ENCODE peak calls at places on chromosomes 11 and 22, in nine cellular contexts. One of them, this sample, is unnamed. For H3K4me1, the result is how much of the 10 kb centered on the place peaks cover.

GRCh38 chr11:130636672-130637463 is 188.4 kb downstream of the ADAMTS15 start:
- DNase-seq in ovary: no peak
- DNase-seq in mammary epithelial cell: peak
- DNase-seq in body of pancreas: no peak
- DNase-seq in mesendoderm: peak
- DNase-seq in suprapubic skin: no peak
- DNase-seq in Caco-2: no peak
- DNase-seq in right lobe of liver: no peak
- DNase-seq in PC-3: peak
- DNase-seq in this sample: no peak

GRCh38 chr11:76265771-76266241 is 59.5 kb upstream of the WNT11 start:
- DNase-seq in ovary: no peak
- DNase-seq in mammary epithelial cell: no peak
- DNase-seq in body of pancreas: peak
- DNase-seq in mesendoderm: no peak
- DNase-seq in suprapubic skin: no peak
- DNase-seq in Caco-2: no peak
- DNase-seq in right lobe of liver: no peak
- DNase-seq in PC-3: no peak
- DNase-seq in this sample: no peak

GRCh38 chr11:27370374-27370773 is 7.4 kb upstream of the CCDC34 start:
- DNase-seq in ovary: no peak
- DNase-seq in mammary epithelial cell: no peak
- DNase-seq in body of pancreas: no peak
- DNase-seq in mesendoderm: peak
- DNase-seq in suprapubic skin: no peak
- DNase-seq in Caco-2: no peak
- DNase-seq in right lobe of liver: no peak
- DNase-seq in PC-3: no peak
- DNase-seq in this sample: no peak

GRCh38 chr11:72848846-72849466 is 34.7 kb downstream of the ATG16L2 start:
- DNase-seq in ovary: peak
- DNase-seq in mammary epithelial cell: peak
- DNase-seq in body of pancreas: peak
- DNase-seq in mesendoderm: peak
- DNase-seq in suprapubic skin: no peak
- DNase-seq in Caco-2: peak
- DNase-seq in right lobe of liver: no peak
- DNase-seq in PC-3: peak
- DNase-seq in this sample: no peak

GRCh38 chr11:94638278-94638901 is 71.2 kb downstream of the PIWIL4 start:
- DNase-seq in ovary: no peak
- DNase-seq in mammary epithelial cell: no peak
- DNase-seq in body of pancreas: no peak
- DNase-seq in mesendoderm: peak
- DNase-seq in suprapubic skin: no peak
- DNase-seq in Caco-2: peak
- DNase-seq in right lobe of liver: no peak
- DNase-seq in PC-3: no peak
- DNase-seq in this sample: no peak

GRCh38 chr11:61895718-61896059 is 4.3 kb upstream of the FADS3 start:
- DNase-seq in ovary: no peak
- DNase-seq in mammary epithelial cell: no peak
- DNase-seq in body of pancreas: no peak
- DNase-seq in mesendoderm: no peak
- DNase-seq in suprapubic skin: no peak
- DNase-seq in Caco-2: no peak
- DNase-seq in right lobe of liver: no peak
- DNase-seq in PC-3: no peak
- DNase-seq in this sample: no peak

GRCh38 chr22:45586651-45587405 is 84.1 kb downstream of the FBLN1 start:
- DNase-seq in ovary: no peak
- DNase-seq in mammary epithelial cell: no peak
- DNase-seq in body of pancreas: no peak
- DNase-seq in mesendoderm: no peak
- DNase-seq in suprapubic skin: no peak
- DNase-seq in Caco-2: no peak
- DNase-seq in right lobe of liver: no peak
- DNase-seq in PC-3: no peak
- DNase-seq in this sample: no peak

GRCh38 chr22:49372530-49373288 is 455.0 kb downstream of the BRD1 start:
- DNase-seq in ovary: no peak
- DNase-seq in mammary epithelial cell: no peak
- DNase-seq in body of pancreas: no peak
- DNase-seq in mesendoderm: peak
- DNase-seq in suprapubic skin: peak
- DNase-seq in Caco-2: no peak
- DNase-seq in right lobe of liver: no peak
- DNase-seq in PC-3: peak
- DNase-seq in this sample: peak

GRCh38 chr11:59918987-59919589 is 19.1 kb upstream of the OOSP1 start:
- DNase-seq in ovary: no peak
- DNase-seq in mammary epithelial cell: peak
- DNase-seq in body of pancreas: peak
- DNase-seq in mesendoderm: peak
- DNase-seq in suprapubic skin: no peak
- DNase-seq in Caco-2: peak
- DNase-seq in right lobe of liver: no peak
- DNase-seq in PC-3: peak
- DNase-seq in this sample: no peak

GRCh38 chr11:64327993-64328392 is 10.1 kb downstream of the PRDX5 start:
- DNase-seq in ovary: no peak
- DNase-seq in mammary epithelial cell: no peak
- DNase-seq in body of pancreas: no peak
- DNase-seq in mesendoderm: no peak
- DNase-seq in suprapubic skin: no peak
- DNase-seq in Caco-2: no peak
- DNase-seq in right lobe of liver: no peak
- DNase-seq in PC-3: no peak
- DNase-seq in this sample: no peak

GRCh38 chr11:10503777-10504176 is 37.2 kb downstream of the RNF141 start:
- DNase-seq in ovary: no peak
- DNase-seq in mammary epithelial cell: no peak
- DNase-seq in body of pancreas: no peak
- DNase-seq in mesendoderm: no peak
- DNase-seq in suprapubic skin: no peak
- DNase-seq in Caco-2: no peak
- DNase-seq in right lobe of liver: no peak
- DNase-seq in PC-3: no peak
- DNase-seq in this sample: peak

GRCh38 chr22:42229455-42230149 is 40.9 kb downstream of the TCF20 start:
- DNase-seq in ovary: peak
- DNase-seq in mammary epithelial cell: peak
- DNase-seq in body of pancreas: peak
- DNase-seq in mesendoderm: no peak
- DNase-seq in suprapubic skin: no peak
- DNase-seq in Caco-2: no peak
- DNase-seq in right lobe of liver: no peak
- DNase-seq in PC-3: no peak
- DNase-seq in this sample: peak

GRCh38 chr11:79438631-79439429 is 2.0 kb downstream of the TENM4 start:
- DNase-seq in ovary: peak
- DNase-seq in mammary epithelial cell: peak
- DNase-seq in body of pancreas: peak
- DNase-seq in mesendoderm: peak
- DNase-seq in suprapubic skin: peak
- DNase-seq in Caco-2: no peak
- DNase-seq in right lobe of liver: no peak
- DNase-seq in PC-3: no peak
- DNase-seq in this sample: no peak

GRCh38 chr11:30258679-30259078 is 27.9 kb downstream of the FSHB start:
- DNase-seq in ovary: no peak
- DNase-seq in mammary epithelial cell: no peak
- DNase-seq in body of pancreas: no peak
- DNase-seq in mesendoderm: no peak
- DNase-seq in suprapubic skin: no peak
- DNase-seq in Caco-2: no peak
- DNase-seq in right lobe of liver: no peak
- DNase-seq in PC-3: no peak
- DNase-seq in this sample: no peak

GRCh38 chr22:37731804-37732471 is 35.1 kb downstream of the TRIOBP start:
- DNase-seq in ovary: no peak
- DNase-seq in mammary epithelial cell: no peak
- DNase-seq in body of pancreas: no peak
- DNase-seq in mesendoderm: peak
- DNase-seq in suprapubic skin: no peak
- DNase-seq in Caco-2: peak
- DNase-seq in right lobe of liver: no peak
- DNase-seq in PC-3: no peak
- DNase-seq in this sample: no peak

GRCh38 chr11:115695677-115696451 is 191.6 kb upstream of the CADM1 start:
- DNase-seq in ovary: no peak
- DNase-seq in mammary epithelial cell: no peak
- DNase-seq in body of pancreas: no peak
- DNase-seq in mesendoderm: no peak
- DNase-seq in suprapubic skin: no peak
- DNase-seq in Caco-2: no peak
- DNase-seq in right lobe of liver: no peak
- DNase-seq in PC-3: no peak
- DNase-seq in this sample: no peak

GRCh38 chr11:28072321-28072720 is 35.6 kb downstream of the KIF18A start:
- DNase-seq in ovary: no peak
- DNase-seq in mammary epithelial cell: no peak
- DNase-seq in body of pancreas: no peak
- DNase-seq in mesendoderm: no peak
- DNase-seq in suprapubic skin: no peak
- DNase-seq in Caco-2: no peak
- DNase-seq in right lobe of liver: no peak
- DNase-seq in PC-3: no peak
- DNase-seq in this sample: no peak

GRCh38 chr11:78312712-78313111 is 104.9 kb downstream of the GAB2 start:
- DNase-seq in ovary: no peak
- DNase-seq in mammary epithelial cell: no peak
- DNase-seq in body of pancreas: no peak
- DNase-seq in mesendoderm: no peak
- DNase-seq in suprapubic skin: no peak
- DNase-seq in Caco-2: no peak
- DNase-seq in right lobe of liver: no peak
- DNase-seq in PC-3: no peak
- DNase-seq in this sample: no peak
- H3K4me1 ChIP-seq in ovary: under half
- H3K4me1 ChIP-seq in mammary epithelial cell: under half
- H3K4me1 ChIP-seq in body of pancreas: under half
- H3K4me1 ChIP-seq in mesendoderm: under half
- H3K4me1 ChIP-seq in suprapubic skin: under half
- H3K4me1 ChIP-seq in Caco-2: under half
- H3K4me1 ChIP-seq in right lobe of liver: under half
- H3K4me1 ChIP-seq in PC-3: under half
- H3K4me1 ChIP-seq in this sample: under half

GRCh38 chr11:45105233-45105992 is 41.0 kb upstream of the PRDM11 start:
- DNase-seq in ovary: peak
- DNase-seq in mammary epithelial cell: peak
- DNase-seq in body of pancreas: peak
- DNase-seq in mesendoderm: peak
- DNase-seq in suprapubic skin: no peak
- DNase-seq in Caco-2: peak
- DNase-seq in right lobe of liver: peak
- DNase-seq in PC-3: peak
- DNase-seq in this sample: peak
- H3K4me3 ChIP-seq in ovary: no peak
- H3K4me3 ChIP-seq in mammary epithelial cell: no peak
- H3K4me3 ChIP-seq in body of pancreas: no peak
- H3K4me3 ChIP-seq in mesendoderm: no peak
- H3K4me3 ChIP-seq in suprapubic skin: no peak
- H3K4me3 ChIP-seq in Caco-2: no peak
- H3K4me3 ChIP-seq in right lobe of liver: no peak
- H3K4me3 ChIP-seq in PC-3: no peak
- H3K4me3 ChIP-seq in this sample: no peak

DNA sequence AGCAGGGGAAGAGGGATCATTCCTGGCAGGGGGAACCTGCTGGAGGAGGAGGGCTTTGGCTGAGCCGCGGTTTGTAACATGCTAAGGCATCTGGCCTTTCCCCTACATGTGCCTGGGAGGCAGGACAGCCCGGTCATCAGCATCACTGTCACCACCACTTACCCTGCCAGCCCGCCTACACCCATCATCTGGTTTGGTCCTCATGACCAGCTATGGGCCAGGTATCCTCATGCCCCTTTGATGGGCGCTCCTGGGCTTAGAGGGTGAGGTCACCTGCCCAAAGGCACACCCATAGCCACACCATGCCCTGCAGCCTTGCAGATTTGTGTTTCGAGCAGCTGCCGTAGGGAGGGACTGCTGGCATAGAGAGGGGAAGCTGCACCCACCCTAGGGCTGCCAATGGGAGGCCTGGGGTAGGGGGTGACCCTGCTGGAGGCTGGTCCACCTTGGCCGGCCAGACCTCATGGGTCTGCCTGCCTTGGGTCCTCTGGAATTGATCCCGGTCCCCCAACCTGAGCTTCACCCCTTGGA is 2.6 kb downstream of the MRGPRF start:
- DNase-seq in ovary: no peak
- DNase-seq in mammary epithelial cell: peak
- DNase-seq in body of pancreas: no peak
- DNase-seq in mesendoderm: no peak
- DNase-seq in suprapubic skin: peak
- DNase-seq in Caco-2: no peak
- DNase-seq in right lobe of liver: no peak
- DNase-seq in PC-3: peak
- DNase-seq in this sample: no peak
- H3K4me1 ChIP-seq in ovary: under half
- H3K4me1 ChIP-seq in mammary epithelial cell: under half
- H3K4me1 ChIP-seq in body of pancreas: under half
- H3K4me1 ChIP-seq in mesendoderm: under half
- H3K4me1 ChIP-seq in suprapubic skin: half or more
- H3K4me1 ChIP-seq in Caco-2: half or more
- H3K4me1 ChIP-seq in right lobe of liver: under half
- H3K4me1 ChIP-seq in PC-3: under half
- H3K4me1 ChIP-seq in this sample: under half

GRCh38 chr11:3135491-3136440 is 29.3 kb downstream of the OSBPL5 start:
- DNase-seq in ovary: no peak
- DNase-seq in mammary epithelial cell: no peak
- DNase-seq in body of pancreas: peak
- DNase-seq in mesendoderm: peak
- DNase-seq in suprapubic skin: peak
- DNase-seq in Caco-2: no peak
- DNase-seq in right lobe of liver: peak
- DNase-seq in PC-3: no peak
- DNase-seq in this sample: no peak

GRCh38 chr11:3134651-3135490 is 30.2 kb downstream of the OSBPL5 start:
- DNase-seq in ovary: no peak
- DNase-seq in mammary epithelial cell: no peak
- DNase-seq in body of pancreas: peak
- DNase-seq in mesendoderm: no peak
- DNase-seq in suprapubic skin: peak
- DNase-seq in Caco-2: no peak
- DNase-seq in right lobe of liver: peak
- DNase-seq in PC-3: no peak
- DNase-seq in this sample: no peak

GRCh38 chr11:3133456-3134217 is 31.5 kb downstream of the OSBPL5 start:
- DNase-seq in ovary: no peak
- DNase-seq in mammary epithelial cell: no peak
- DNase-seq in body of pancreas: peak
- DNase-seq in mesendoderm: no peak
- DNase-seq in suprapubic skin: peak
- DNase-seq in Caco-2: no peak
- DNase-seq in right lobe of liver: peak
- DNase-seq in PC-3: no peak
- DNase-seq in this sample: no peak

GRCh38 chr11:3132831-3133455 is 32.2 kb downstream of the OSBPL5 start:
- DNase-seq in ovary: no peak
- DNase-seq in mammary epithelial cell: no peak
- DNase-seq in body of pancreas: peak
- DNase-seq in mesendoderm: no peak
- DNase-seq in suprapubic skin: peak
- DNase-seq in Caco-2: no peak
- DNase-seq in right lobe of liver: peak
- DNase-seq in PC-3: no peak
- DNase-seq in this sample: no peak

GRCh38 chr11:3134218-3134621 is 30.9 kb downstream of the OSBPL5 start:
- DNase-seq in ovary: no peak
- DNase-seq in mammary epithelial cell: no peak
- DNase-seq in body of pancreas: peak
- DNase-seq in mesendoderm: no peak
- DNase-seq in suprapubic skin: peak
- DNase-seq in Caco-2: no peak
- DNase-seq in right lobe of liver: peak
- DNase-seq in PC-3: no peak
- DNase-seq in this sample: no peak
- H3K4me3 ChIP-seq in ovary: no peak
- H3K4me3 ChIP-seq in mammary epithelial cell: no peak
- H3K4me3 ChIP-seq in body of pancreas: no peak
- H3K4me3 ChIP-seq in mesendoderm: no peak
- H3K4me3 ChIP-seq in suprapubic skin: no peak
- H3K4me3 ChIP-seq in Caco-2: no peak
- H3K4me3 ChIP-seq in right lobe of liver: no peak
- H3K4me3 ChIP-seq in PC-3: no peak
- H3K4me3 ChIP-seq in this sample: no peak

This sample was measured in lung.